ENCODE peak calls at places on chromosomes 1 and 21, in five cellular contexts. A, L, S, E and Y are unnamed samples.

GRCh38 chr1:246074421-246074820 is 432.7 kb downstream of the SMYD3 start:
- DNase-seq in A (no peak), L (no peak), S (no peak), E (no peak), Y (no peak)

GRCh38 chr1:201495447-201496295 is 11.3 kb downstream of the CSRP1 start:
- DNase-seq in A (no peak), L (no peak), S (peak), E (peak), Y (no peak)

GRCh38 chr1:34657266-34657665 is 97.6 kb upstream of the GJB5 start:
- DNase-seq in A (no peak), L (no peak), S (no peak), E (no peak), Y (no peak)

GRCh38 chr1:181113061-181113695 is 24.7 kb downstream of the IER5 start:
- DNase-seq in A (peak), L (peak), S (peak), E (peak), Y (no peak)

GRCh38 chr1:20588634-20589225 is at the start of gene CDA:
- DNase-seq in A (peak), L (peak), S (peak), E (no peak), Y (no peak)

GRCh38 chr1:185735667-185736105 is 1.5 kb downstream of the HMCN1 start:
- DNase-seq in A (no peak), L (no peak), S (no peak), E (no peak), Y (no peak)

GRCh38 chr1:216598448-216598847 is 124.8 kb downstream of the ESRRG start:
- DNase-seq in A (no peak), L (no peak), S (no peak), E (no peak), Y (no peak)

GRCh38 chr1:211135342-211135950 is 1.5 kb upstream of the KCNH1 start:
- DNase-seq in A (peak), L (peak), S (peak), E (peak), Y (peak)

GRCh38 chr1:165826565-165826964 is 849 bp upstream of the UCK2 start:
- DNase-seq in A (no peak), L (no peak), S (no peak), E (no peak), Y (no peak)

GRCh38 chr1:234708700-234709395 is 98.9 kb upstream of the IRF2BP2 start:
- DNase-seq in A (no peak), L (no peak), S (no peak), E (no peak), Y (no peak)

GRCh38 chr1:95006681-95007080 is 66.1 kb downstream of the ALG14 start:
- DNase-seq in A (no peak), L (no peak), S (no peak), E (no peak), Y (no peak)

GRCh38 chr1:39635205-39635870 is 4.1 kb downstream of the HEYL start:
- DNase-seq in A (no peak), L (no peak), S (no peak), E (no peak), Y (no peak)

GRCh38 chr1:4351453-4351852 is 303.0 kb upstream of the AJAP1 start:
- DNase-seq in A (no peak), L (no peak), S (no peak), E (no peak), Y (no peak)

GRCh38 chr21:44942566-44942965 is 2.7 kb downstream of the SLX9 start:
- DNase-seq in A (no peak), L (no peak), S (no peak), E (no peak), Y (no peak)

GRCh38 chr1:153921803-153922075 is 1.0 kb downstream of the GATAD2B start:
- DNase-seq in A (no peak), L (no peak), S (no peak), E (peak), Y (no peak)

GRCh38 chr1:29541641-29542040 is 305.3 kb downstream of the PTPRU start:
- DNase-seq in A (no peak), L (no peak), S (no peak), E (no peak), Y (no peak)

GRCh38 chr1:182634306-182635072 is 30.3 kb upstream of the RGS16 start:
- DNase-seq in A (no peak), L (no peak), S (no peak), E (peak), Y (no peak)

GRCh38 chr1:212225416-212225815 is 59.8 kb upstream of the PPP2R5A start:
- DNase-seq in A (no peak), L (no peak), S (no peak), E (no peak), Y (no peak)

GRCh38 chr21:42068592-42068991 is 2.5 kb upstream of the UMODL1 start:
- DNase-seq in A (no peak), L (no peak), S (no peak), E (no peak), Y (no peak)
- TF ChIP-seq ZBTB33 in A (no peak), L (no peak), S (no peak), E (no peak), Y (no peak)

GRCh38 chr1:61184035-61184713 is 101.8 kb downstream of the NFIA start:
- DNase-seq in A (peak), L (no peak), S (peak), E (peak), Y (no peak)
- TF ChIP-seq ZBTB33 in A (no peak), L (no peak), S (peak), E (no peak), Y (no peak)

GRCh38 chr1:56410405-56410804 is 169.0 kb downstream of the PLPP3 start:
- DNase-seq in A (no peak), L (no peak), S (no peak), E (no peak), Y (no peak)

GRCh38 chr1:56411484-56412180 is 167.7 kb downstream of the PLPP3 start:
- DNase-seq in A (no peak), L (no peak), S (no peak), E (no peak), Y (no peak)

GRCh38 chr1:56406821-56407220 is 172.5 kb downstream of the PLPP3 start:
- DNase-seq in A (no peak), L (no peak), S (no peak), E (no peak), Y (no peak)

GRCh38 chr1:56411021-56411420 is 168.3 kb downstream of the PLPP3 start:
- DNase-seq in A (no peak), L (no peak), S (no peak), E (no peak), Y (no peak)

DNA sequence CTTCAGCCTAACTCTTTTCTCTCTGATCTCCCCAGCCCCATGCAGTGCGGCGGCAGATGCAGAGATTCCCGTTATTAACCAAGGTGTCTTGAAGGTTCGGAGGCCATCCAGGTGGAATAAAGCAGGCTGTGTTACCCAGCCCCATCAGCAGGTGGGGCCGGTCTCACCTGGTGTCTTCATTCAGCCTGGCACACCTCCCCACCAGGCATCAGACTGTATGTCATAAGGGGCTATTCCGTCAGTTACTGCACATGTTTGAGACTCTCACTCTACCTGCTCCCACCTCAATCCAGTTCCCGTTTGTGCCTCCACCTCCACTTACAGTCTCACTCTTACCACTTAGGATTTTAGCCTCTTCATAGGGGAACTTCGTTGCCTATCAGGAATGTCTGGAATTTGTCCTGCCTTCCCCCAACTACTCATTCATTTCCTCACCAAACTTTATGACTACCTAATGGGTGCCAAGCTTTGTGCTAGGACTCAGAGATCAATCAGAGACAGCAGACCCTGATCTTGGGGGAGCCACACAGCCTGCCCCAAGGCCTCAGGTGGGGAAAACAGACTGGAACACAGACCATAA is 170.2 kb downstream of the PLPP3 start:
- DNase-seq in A (peak), L (peak), S (peak), E (no peak), Y (no peak)
- TF ChIP-seq ZBTB33 in A (no peak), L (no peak), S (no peak), E (no peak), Y (no peak)

DNA sequence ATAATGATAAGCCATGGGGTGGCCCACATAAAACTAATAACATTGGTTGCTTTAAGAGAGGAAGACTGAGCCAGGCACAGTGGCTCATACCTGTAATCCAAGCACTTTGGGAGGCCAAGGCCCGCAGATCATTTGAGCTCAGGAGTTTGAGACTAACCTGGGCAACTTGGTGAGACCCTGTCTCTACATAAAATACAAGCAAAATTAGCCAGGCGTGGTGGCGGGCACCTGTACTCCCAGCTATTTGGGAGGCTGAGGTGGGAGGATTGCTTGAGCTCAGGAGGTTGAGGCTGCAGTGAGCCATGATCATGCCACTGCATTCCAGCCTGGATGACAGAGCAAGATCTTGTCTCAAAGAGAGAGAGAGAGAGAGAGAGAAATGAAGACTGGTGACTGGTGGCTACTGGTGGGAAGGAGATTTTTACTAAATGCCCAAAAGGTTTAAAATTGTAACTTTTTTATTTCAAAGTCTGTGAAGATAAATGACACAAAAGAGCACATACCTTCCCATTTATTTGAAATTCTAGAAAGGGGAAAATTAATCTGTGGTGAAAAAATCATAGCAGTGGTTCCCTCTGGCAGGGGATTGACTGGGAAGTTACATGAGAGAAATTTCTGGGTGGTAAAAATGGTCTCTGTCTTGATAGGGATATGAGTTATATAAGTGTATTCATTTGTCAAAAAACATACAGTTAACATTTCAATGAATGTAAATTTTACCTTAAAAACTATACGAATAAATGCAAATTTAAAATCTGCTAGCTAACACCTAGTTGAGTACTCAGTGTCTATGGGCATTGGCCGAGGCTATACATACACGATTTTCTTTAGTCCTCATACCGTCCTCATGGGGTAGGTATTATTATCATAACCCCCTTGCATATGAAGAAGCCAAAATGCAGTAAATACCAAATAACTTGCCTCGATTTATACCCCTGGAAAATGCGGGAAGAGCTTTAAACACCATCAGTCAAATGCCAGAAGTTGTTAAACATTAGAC is 2.2 kb upstream of the NBPF1 start:
- DNase-seq in A (peak), L (no peak), S (no peak), E (no peak), Y (no peak)
- TF ChIP-seq ZBTB33 in A (no peak), L (no peak), S (no peak), E (no peak), Y (no peak)

GRCh38 chr1:86436041-86436440 is 12.1 kb downstream of the CLCA2 start:
- DNase-seq in A (no peak), L (no peak), S (no peak), E (no peak), Y (no peak)
- TF ChIP-seq ZBTB33 in A (no peak), L (no peak), S (no peak), E (no peak), Y (no peak)

GRCh38 chr1:40788561-40789341 is 5.2 kb downstream of the KCNQ4 start:
- DNase-seq in A (no peak), L (no peak), S (no peak), E (no peak), Y (no peak)
- TF ChIP-seq ZBTB33 in A (no peak), L (no peak), S (no peak), E (no peak), Y (no peak)

GRCh38 chr1:231387770-231388669 is 34.1 kb downstream of the EGLN1 start:
- DNase-seq in A (no peak), L (no peak), S (no peak), E (no peak), Y (no peak)

GRCh38 chr1:231393668-231394067 is 28.4 kb downstream of the EGLN1 start:
- DNase-seq in A (no peak), L (no peak), S (peak), E (peak), Y (no peak)

GRCh38 chr1:231392380-231393131 is 29.5 kb downstream of the EGLN1 start:
- DNase-seq in A (no peak), L (no peak), S (no peak), E (peak), Y (no peak)

GRCh38 chr1:231386472-231386871 is 35.6 kb downstream of the EGLN1 start:
- DNase-seq in A (no peak), L (no peak), S (no peak), E (no peak), Y (no peak)

GRCh38 chr1:231390071-231390470 is 32.0 kb downstream of the EGLN1 start:
- DNase-seq in A (no peak), L (no peak), S (no peak), E (no peak), Y (no peak)
- TF ChIP-seq ZBTB33 in A (no peak), L (no peak), S (no peak), E (no peak), Y (no peak)

DNA sequence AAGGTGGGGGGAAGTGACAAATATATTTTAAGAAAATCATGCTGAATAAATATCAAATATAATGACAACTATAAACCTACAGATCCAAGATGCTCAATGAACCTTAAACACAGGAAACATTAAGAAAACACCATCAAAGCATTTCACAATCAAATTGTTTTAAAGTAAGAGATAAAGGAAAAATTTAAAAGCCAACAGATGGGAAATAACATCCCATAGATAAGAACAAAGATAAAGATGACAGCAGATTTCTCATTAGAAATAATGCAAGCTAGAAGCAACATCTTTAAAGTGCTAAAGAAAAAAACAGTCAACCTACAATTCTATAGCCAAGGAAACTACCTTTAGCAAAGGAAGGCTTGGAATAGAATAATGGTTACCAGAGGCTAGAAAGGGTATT is 17.8 kb downstream of the MCOLN3 start:
- DNase-seq in A (no peak), L (no peak), S (no peak), E (no peak), Y (no peak)
- TF ChIP-seq ZBTB33 in A (no peak), L (no peak), S (no peak), E (no peak), Y (no peak)

GRCh38 chr1:31902509-31902857 is 35.7 kb downstream of the PTP4A2 start:
- DNase-seq in A (no peak), L (no peak), S (no peak), E (no peak), Y (no peak)
- TF ChIP-seq ZBTB33 in A (no peak), L (no peak), S (no peak), E (no peak), Y (no peak)